ENCODE peak calls at places on chromosome 10, in four cellular contexts. H, J, D and G are unnamed samples.

GRCh38 chr10:105800626-105801025 is 1159.5 kb downstream of the SORCS3 start:
- DNase-seq in H (no peak), J (no peak), D (no peak), G (no peak)

GRCh38 chr10:29908977-29909376 is 150.4 kb downstream of the JCAD start:
- DNase-seq in D (peak; percentile 27), H (no peak), J (peak; percentile 12), G (no peak)

GRCh38 chr10:95756061-95756751 is at the start of gene ENTPD1:
- DNase-seq in D (no peak), H (no peak), J (no peak), G (no peak)

GRCh38 chr10:33005322-33006282 is 47.6 kb upstream of the ITGB1 start:
- DNase-seq in H (peak; percentile 54), D (peak; percentile 26), J (no peak), G (no peak)

GRCh38 chr10:30630571-30630970 is 1.0 kb upstream of the LYZL2 start:
- DNase-seq in H (no peak), D (no peak), J (no peak), G (no peak)

GRCh38 chr10:89532476-89532875 is 2.9 kb downstream of the SLC16A12 start:
- DNase-seq in J (no peak), D (no peak), H (no peak), G (no peak)

GRCh38 chr10:85490431-85490830 is 876.2 kb downstream of the GRID1 start:
- DNase-seq in J (no peak), H (no peak), D (no peak), G (no peak)

GRCh38 chr10:114045071-114045737 is 1.5 kb downstream of the ADRB1 start:
- DNase-seq in J (peak; percentile 9), H (no peak), D (peak; percentile 30), G (no peak)

GRCh38 chr10:28679941-28680752 is 2.8 kb downstream of the BAMBI start:
- DNase-seq in D (no peak), J (no peak), H (no peak), G (no peak)

GRCh38 chr10:33073641-33074410 is 115.8 kb upstream of the ITGB1 start:
- DNase-seq in H (no peak), J (no peak), D (no peak), G (no peak)

GRCh38 chr10:104589871-104590270 is 51.2 kb upstream of the SORCS3 start:
- DNase-seq in D (no peak), J (no peak), H (no peak), G (no peak)

GRCh38 chr10:114716811-114717404 is 58.8 kb upstream of the ABLIM1 start:
- DNase-seq in D (no peak), J (no peak), H (no peak), G (no peak)

GRCh38 chr10:114402233-114402632 is 2.1 kb downstream of the AFAP1L2 start:
- DNase-seq in J (no peak), D (no peak), H (no peak), G (no peak)

GRCh38 chr10:131703527-131703926 is 197.3 kb upstream of the PPP2R2D start:
- DNase-seq in H (no peak), D (no peak), J (no peak), G (peak; percentile 23)

GRCh38 chr10:49569031-49569765 is 30.3 kb upstream of the ERCC6 start:
- DNase-seq in D (no peak), H (no peak), J (no peak), G (no peak)

GRCh38 chr10:113939212-113939860 is 84.9 kb downstream of the NHLRC2 start:
- DNase-seq in J (no peak), D (no peak), H (no peak), G (no peak)

GRCh38 chr10:49484501-49485230 is 54.3 kb downstream of the ERCC6 start:
- DNase-seq in J (no peak), H (no peak), D (no peak), G (no peak)

GRCh38 chr10:35225204-35225603 is 98.6 kb downstream of the CREM start:
- DNase-seq in D (no peak), H (no peak), J (no peak), G (no peak)

GRCh38 chr10:60662917-60663614 is 115.2 kb upstream of the CDK1 start:
- DNase-seq in H (no peak), J (no peak), D (peak; percentile 11), G (no peak)

GRCh38 chr10:86291616-86292340 is 74.8 kb downstream of the GRID1 start:
- DNase-seq in H (no peak), J (no peak), D (no peak), G (no peak)

GRCh38 chr10:34049887-34050286 is 715.4 kb upstream of the NRP1 start:
- DNase-seq in D (no peak), H (no peak), J (no peak), G (no peak)

GRCh38 chr10:44435196-44435595 is 50.3 kb upstream of the CXCL12 start:
- DNase-seq in J (no peak), H (no peak), D (no peak), G (no peak)

GRCh38 chr10:490891-491571 is 198.4 kb downstream of the DIP2C start:
- DNase-seq in H (no peak), D (no peak), J (no peak), G (no peak)